ENCODE peak calls at places on chromosome 13, in ten cellular contexts. J is left colon; X is left ventricle myocardium inferior; S is stimulated activated CD8-positive, alpha-beta memory T cell treated with anti-CD3 and anti-CD28 coated beads, Interleukin-12 subunit alpha, Interleukin-12 subunit beta, amount 100 ng/mL, for 1 hour; K is astrocyte of the cerebellum; G is transverse colon; L is activated B cell treated with CpG ODN at 0.5 μM for 24 hours; Q is GM12865; R is neural crest cell; T is AML-193. O is an unnamed sample.

GRCh38 chr13:105778196-105778595 is 757.3 kb downstream of the EFNB2 start:
- DNase-seq in L (no peak), S (no peak), G (no peak), T (no peak), X (no peak), J (no peak), Q (no peak), R (no peak), K (peak; percentile 9), O (no peak)

GRCh38 chr13:42039457-42039945 is 8.9 kb upstream of the DGKH start:
- DNase-seq in S (no peak), R (no peak), T (no peak), Q (peak; percentile 52), J (no peak), K (no peak), G (no peak), X (no peak), L (no peak), O (peak; percentile 19)

GRCh38 chr13:52356327-52356726 is 49.6 kb downstream of the THSD1 start:
- DNase-seq in J (no peak), K (peak; percentile 28), R (no peak), L (no peak), X (no peak), T (no peak), Q (no peak), S (no peak), G (no peak), O (no peak)

GRCh38 chr13:113219311-113219940 is 10.0 kb downstream of the CUL4A start:
- DNase-seq in S (no peak), G (no peak), L (no peak), R (no peak), J (no peak), Q (no peak), K (no peak), X (no peak), T (no peak), O (no peak)

GRCh38 chr13:80824231-80824630 is 483.3 kb upstream of the SPRY2 start:
- DNase-seq in Q (no peak), J (no peak), T (no peak), S (no peak), L (no peak), K (peak; percentile 26), X (no peak), G (no peak), R (no peak), O (no peak)

GRCh38 chr13:69828527-69828926 is 279.1 kb upstream of the ATXN8OS start:
- DNase-seq in L (no peak), R (no peak), X (no peak), Q (no peak), T (no peak), G (no peak), S (no peak), K (no peak), J (no peak), O (no peak)

GRCh38 chr13:53068841-53069520 is 40.4 kb downstream of the OLFM4 start:
- DNase-seq in Q (no peak), L (no peak), G (no peak), R (no peak), K (no peak), X (no peak), S (no peak), J (no peak), T (no peak), O (no peak)

GRCh38 chr13:20702945-20703784 is at the start of gene IL17D:
- DNase-seq in R (peak; percentile 33), G (peak; percentile 43), X (no peak), T (no peak), K (no peak), S (no peak), Q (peak; percentile 55), L (peak; percentile 40), J (peak; percentile 49), O (peak; percentile 53)

GRCh38 chr13:109700176-109700575 is 86.2 kb downstream of the IRS2 start:
- DNase-seq in X (peak; percentile 83), J (peak; percentile 92), Q (no peak), S (no peak), G (peak; percentile 91), L (no peak), K (peak; percentile 43), R (no peak), T (peak; percentile 98), O (no peak)

GRCh38 chr13:76711515-76712182 is 174.6 kb downstream of the KCTD12 start:
- DNase-seq in T (peak; percentile 74), K (peak; percentile 88), S (no peak), G (peak; percentile 10), X (no peak), J (no peak), Q (no peak), L (no peak), R (no peak), O (no peak)

GRCh38 chr13:46675016-46675415 is 121.9 kb downstream of the ESD start:
- DNase-seq in G (no peak), S (no peak), K (no peak), Q (no peak), J (no peak), R (no peak), L (no peak), T (no peak), X (no peak), O (no peak)

GRCh38 chr13:97913206-97913605 is 40.3 kb upstream of the IPO5 start:
- DNase-seq in Q (no peak), K (no peak), L (no peak), T (no peak), S (no peak), J (no peak), G (no peak), R (no peak), X (no peak), O (no peak)

GRCh38 chr13:39313721-39314120 is 275.5 kb downstream of the NHLRC3 start:
- DNase-seq in K (no peak), L (no peak), G (no peak), R (no peak), S (no peak), T (no peak), X (no peak), J (no peak), Q (no peak), O (no peak)

GRCh38 chr13:34155931-34156607 is 338.1 kb downstream of the RFC3 start:
- DNase-seq in S (no peak), L (no peak), G (no peak), K (no peak), Q (no peak), T (no peak), X (no peak), J (no peak), R (no peak), O (no peak)

GRCh38 chr13:101058841-101059240 is 357.5 kb downstream of the NALCN start:
- DNase-seq in J (no peak), K (no peak), S (no peak), X (no peak), L (no peak), T (no peak), R (no peak), Q (no peak), G (no peak), O (no peak)

GRCh38 chr13:107881362-107881761 is 334.0 kb downstream of the LIG4 start:
- DNase-seq in K (no peak), G (no peak), J (no peak), S (no peak), T (no peak), X (no peak), Q (no peak), L (no peak), R (no peak), O (no peak)

GRCh38 chr13:107574517-107575215 is 640.7 kb downstream of the LIG4 start:
- DNase-seq in S (no peak), G (no peak), X (no peak), J (no peak), K (no peak), Q (no peak), R (no peak), L (no peak), T (no peak), O (no peak)

GRCh38 chr13:108213946-108214345 is 1.4 kb downstream of the LIG4 start:
- DNase-seq in R (no peak), L (no peak), X (no peak), Q (no peak), J (no peak), K (no peak), T (no peak), S (no peak), G (no peak), O (no peak)

GRCh38 chr13:100825551-100825950 is 151.0 kb upstream of the TMTC4 start:
- DNase-seq in S (no peak), K (peak; percentile 53), Q (no peak), L (no peak), X (no peak), G (no peak), T (no peak), J (no peak), R (no peak), O (no peak)

GRCh38 chr13:31951215-31951678 is 80.3 kb upstream of the FRY start:
- DNase-seq in X (peak; percentile 65), K (no peak), T (peak; percentile 99), Q (peak; percentile 93), J (peak; percentile 51), S (no peak), R (no peak), G (peak; percentile 48), L (peak; percentile 34), O (no peak)

GRCh38 chr13:26497991-26498423 is 59.5 kb upstream of the WASF3 start:
- DNase-seq in R (no peak), S (no peak), K (peak; percentile 24), J (no peak), G (no peak), L (no peak), Q (no peak), T (no peak), X (no peak), O (no peak)

GRCh38 chr13:22372261-22372660 is 701.4 kb downstream of the FGF9 start:
- DNase-seq in L (no peak), J (no peak), T (no peak), G (no peak), Q (no peak), K (no peak), X (no peak), R (no peak), S (no peak), O (no peak)

GRCh38 chr13:66574606-66575005 is 655.5 kb downstream of the PCDH9 start:
- DNase-seq in L (no peak), T (no peak), K (no peak), J (no peak), R (no peak), Q (no peak), S (no peak), X (no peak), G (no peak), O (no peak)

GRCh38 chr13:90738881-90739280 is 608.6 kb upstream of the MIR17HG start:
- DNase-seq in S (no peak), X (no peak), G (no peak), J (no peak), Q (no peak), T (no peak), K (peak; percentile 33), R (no peak), L (no peak), O (no peak)

GRCh38 chr13:24288870-24289269 is 20.5 kb upstream of the C1QTNF9 start:
- DNase-seq in K (no peak), R (no peak), T (no peak), S (no peak), J (no peak), G (no peak), X (no peak), Q (no peak), L (no peak), O (no peak)

GRCh38 chr13:76852991-76853390 is 33.2 kb downstream of the KCTD12 start:
- DNase-seq in R (no peak), Q (no peak), K (peak; percentile 73), L (no peak), G (no peak), X (no peak), J (no peak), S (no peak), T (no peak), O (no peak)

GRCh38 chr13:62375653-62376052 is 960.0 kb upstream of the PCDH20 start:
- DNase-seq in R (no peak), K (no peak), Q (no peak), X (no peak), J (no peak), S (no peak), L (no peak), G (no peak), T (no peak), O (no peak)

GRCh38 chr13:105139380-105140285 is 1395.8 kb downstream of the EFNB2 start:
- DNase-seq in J (peak; percentile 46), R (no peak), K (no peak), T (peak; percentile 95), G (peak; percentile 33), Q (peak; percentile 95), L (peak; percentile 26), S (peak; percentile 25), X (peak; percentile 26), O (peak; percentile 15)

O was measured in HuH-7.